ENCODE peak calls at places on chromosomes 5 and 9, in four cellular contexts. D is fibroblast of mammary gland, Q is vagina, C is fibroblast of the aortic adventitia. R is an unnamed sample.

GRCh38 chr9:21626493-21626892 is 144.4 kb upstream of the IFNE start:
- DNase-seq in D (no peak), Q (no peak), C (no peak), R (no peak)

GRCh38 chr9:120916573-120916972 is 10.0 kb downstream of the TRAF1 start:
- DNase-seq in D (peak), Q (no peak), C (peak), R (no peak)

GRCh38 chr9:105333811-105334210 is 89.4 kb downstream of the SLC44A1 start:
- DNase-seq in D (peak), Q (no peak), C (peak), R (no peak)

GRCh38 chr5:60487466-60487865 is 212.5 kb downstream of the DEPDC1B start:
- DNase-seq in D (peak), Q (no peak), C (peak), R (peak)

GRCh38 chr5:29744618-29745017 is 1448.9 kb upstream of the CDH6 start:
- DNase-seq in D (no peak), Q (no peak), C (no peak), R (no peak)

GRCh38 chr9:114178756-114179450 is 23.6 kb downstream of the COL27A1 start:
- DNase-seq in D (peak), Q (no peak), C (no peak), R (no peak)

GRCh38 chr9:87381050-87381711 is 116.5 kb upstream of the DAPK1 start:
- DNase-seq in D (peak), Q (no peak), C (peak), R (no peak)

GRCh38 chr9:86795047-86795437 is 152.3 kb downstream of the GAS1 start:
- DNase-seq in D (peak), Q (no peak), C (peak), R (no peak)

GRCh38 chr9:127629468-127630081 is 17.5 kb downstream of the STXBP1 start:
- DNase-seq in D (peak), Q (no peak), C (no peak), R (no peak)

GRCh38 chr9:34430843-34431437 is 27.4 kb downstream of the FAM219A start:
- DNase-seq in D (peak), Q (no peak), C (peak), R (peak)

GRCh38 chr5:58786904-58787303 is 204.0 kb downstream of the RAB3C start:
- DNase-seq in D (no peak), Q (no peak), C (no peak), R (no peak)

GRCh38 chr5:72584466-72584865 is 77.3 kb upstream of the ZNF366 start:
- DNase-seq in D (peak), Q (no peak), C (peak), R (no peak)

GRCh38 chr5:14213813-14214585 is 70.9 kb downstream of the TRIO start:
- DNase-seq in D (no peak), Q (no peak), C (no peak), R (no peak)

GRCh38 chr9:129143461-129143927 is 32.3 kb downstream of the PTPA start:
- DNase-seq in D (peak), Q (no peak), C (peak), R (peak)

GRCh38 chr9:113992276-113992951 is 85.7 kb downstream of the AMBP start:
- DNase-seq in D (no peak), Q (no peak), C (no peak), R (no peak)

GRCh38 chr5:425714-426113 is 17.3 kb upstream of the EXOC3 start:
- DNase-seq in D (peak), Q (no peak), C (peak), R (no peak)

GRCh38 chr9:136244116-136244775 is 1.4 kb downstream of the QSOX2 start:
- DNase-seq in D (no peak), Q (no peak), C (no peak), R (no peak)

GRCh38 chr9:136242908-136243525 is 2.6 kb downstream of the QSOX2 start:
- DNase-seq in D (no peak), Q (no peak), C (no peak), R (no peak)

GRCh38 chr9:136244776-136245193 is 827 bp downstream of the QSOX2 start:
- DNase-seq in D (no peak), Q (no peak), C (no peak), R (no peak)

GRCh38 chr9:136242248-136242647 is 3.4 kb downstream of the QSOX2 start:
- DNase-seq in D (no peak), Q (no peak), C (no peak), R (no peak)

DNA sequence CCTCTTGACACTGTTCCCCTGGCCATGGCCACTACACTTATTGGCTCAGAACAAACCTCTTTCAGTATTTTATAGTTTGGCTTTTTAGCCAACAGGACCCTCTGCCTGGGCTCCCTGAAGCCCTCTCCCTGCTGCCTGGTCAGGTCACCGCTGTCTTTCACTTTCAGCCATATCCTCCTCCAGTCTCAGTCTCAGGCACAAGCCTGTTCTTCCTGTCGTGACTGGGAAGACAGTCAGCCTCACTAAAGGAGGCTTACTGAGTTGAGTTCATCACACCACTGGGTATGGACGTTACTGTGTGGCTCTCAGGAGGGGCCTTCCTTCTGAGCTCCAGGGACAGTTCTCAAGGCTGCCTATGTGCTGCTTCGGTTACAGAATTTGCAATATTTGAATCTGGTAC is 2.0 kb downstream of the QSOX2 start:
- DNase-seq in D (no peak), Q (no peak), C (no peak), R (no peak)
- H3K4me3 ChIP-seq in D (no peak), Q (no peak), C (no peak), R (no peak)

GRCh38 chr5:135486679-135487395 is 34.7 kb upstream of the TIFAB start:
- DNase-seq in D (no peak), Q (no peak), C (no peak), R (no peak)
- H3K4me3 ChIP-seq in D (no peak), Q (no peak), C (no peak), R (no peak)

GRCh38 chr9:77816641-77817341 is 168.7 kb upstream of the GNA14 start:
- DNase-seq in D (no peak), Q (no peak), C (peak), R (no peak)

GRCh38 chr9:77819672-77820071 is 171.6 kb upstream of the GNA14 start:
- DNase-seq in D (peak), Q (no peak), C (peak), R (no peak)

GRCh38 chr9:77817590-77818311 is 169.6 kb upstream of the GNA14 start:
- DNase-seq in D (no peak), Q (no peak), C (no peak), R (no peak)

GRCh38 chr9:77815260-77815659 is 167.1 kb upstream of the GNA14 start:
- DNase-seq in D (no peak), Q (no peak), C (no peak), R (no peak)

DNA sequence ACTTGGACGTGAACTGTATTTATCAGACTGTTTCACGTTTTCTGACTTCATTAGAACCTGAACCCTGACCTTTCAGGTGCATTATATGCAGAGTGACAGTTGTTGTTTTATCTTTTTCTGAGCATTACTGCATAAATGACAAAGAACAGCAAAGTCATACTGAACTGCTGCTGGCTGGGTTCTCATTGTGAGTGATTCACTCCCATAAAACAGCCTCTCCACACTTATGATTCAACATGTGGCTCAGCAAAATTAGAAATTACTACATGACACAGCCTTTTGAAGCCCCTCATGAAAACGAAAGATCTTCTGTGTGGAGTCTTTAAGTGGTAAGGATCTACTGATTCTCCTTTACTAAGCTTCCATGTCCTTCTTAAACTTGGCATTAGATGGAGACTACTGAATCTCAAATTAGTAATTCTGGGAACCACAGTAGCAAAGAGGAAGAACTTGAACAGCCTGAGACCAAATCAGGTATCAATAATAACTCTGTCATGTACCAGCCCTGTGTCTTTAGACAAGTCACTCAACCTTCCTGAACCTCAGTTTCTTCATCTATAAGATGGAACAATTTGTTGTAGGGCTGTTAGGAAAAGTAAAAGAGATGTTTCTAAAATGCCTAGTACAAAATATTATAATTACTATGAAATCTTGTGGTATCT is 172.3 kb upstream of the GNA14 start:
- DNase-seq in D (peak), Q (no peak), C (peak), R (peak)
- H3K4me3 ChIP-seq in D (no peak), Q (no peak), C (no peak), R (no peak)

DNA sequence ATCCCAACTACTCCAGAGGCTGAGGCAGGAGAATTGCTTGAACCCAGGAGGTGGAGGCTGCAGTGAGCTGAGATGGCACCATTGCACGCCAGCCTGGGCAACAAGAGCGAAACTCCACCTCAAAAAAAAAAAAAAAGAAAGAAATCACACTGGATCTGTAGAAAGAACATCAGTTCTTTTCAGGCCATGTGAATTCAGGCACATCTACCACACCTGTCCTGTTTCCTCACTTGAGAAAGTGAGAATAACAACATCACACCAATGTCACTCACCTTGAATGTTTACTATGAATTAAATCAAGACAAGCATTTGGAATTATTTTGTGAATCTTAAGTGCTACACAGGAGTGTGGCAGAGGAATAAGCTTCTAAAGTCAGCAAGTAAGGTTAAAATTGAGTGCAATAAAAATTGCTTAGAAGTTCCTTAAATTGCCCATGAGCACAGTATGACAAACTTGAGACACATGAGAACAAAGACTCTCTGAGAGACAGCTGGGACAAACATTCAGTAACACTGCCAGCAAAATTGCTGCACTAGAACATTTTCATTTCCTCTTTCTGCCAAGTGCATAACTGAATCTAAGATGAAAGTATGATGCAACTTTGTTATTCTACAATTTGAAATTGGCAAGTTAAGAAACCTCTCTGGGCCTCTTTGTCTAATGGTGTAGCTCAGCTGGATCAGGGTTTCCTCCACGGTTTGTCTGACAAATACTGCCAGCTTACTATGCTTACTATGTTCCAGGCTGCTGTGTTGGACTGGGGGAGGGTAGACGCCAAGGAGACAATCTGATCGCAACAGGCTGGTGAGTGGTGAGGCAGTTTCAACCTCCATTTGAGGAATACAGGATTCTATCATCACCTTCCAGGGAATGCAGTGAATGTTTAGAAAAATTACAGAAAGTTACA is 1.9 kb upstream of the RIC1 start:
- DNase-seq in D (peak), Q (no peak), C (peak), R (peak)
- H3K4me3 ChIP-seq in D (peak), Q (peak), C (peak), R (no peak)